ENCODE peak calls at places on chromosomes 13 and 19, in five cellular contexts. J is spleen, K is tibial artery, N is body of pancreas, T is heart right ventricle. M is an unnamed sample.
A peak's percentile ranks its signal among the peaks of the same experiment; 100 is the strongest.

GRCh38 chr13:90594694-90595093 is 752.8 kb upstream of the MIR17HG start:
- DNase-seq in J (no peak), K (no peak), N (no peak), T (no peak), M (no peak)

GRCh38 chr19:42140125-42140754 is 8.0 kb upstream of the POU2F2 start:
- DNase-seq in J (peak; percentile 80), K (peak; percentile 39), N (peak; percentile 45), T (peak; percentile 59), M (no peak)

GRCh38 chr19:29724102-29724641 is 9.1 kb upstream of the C19orf12 start:
- DNase-seq in J (no peak), K (no peak), N (no peak), T (no peak), M (no peak)

GRCh38 chr13:21069561-21070004 is 8.2 kb upstream of the LATS2 start:
- DNase-seq in J (no peak), K (peak; percentile 56), N (no peak), T (no peak), M (no peak)

GRCh38 chr13:52924241-52925148 is 76.1 kb upstream of the PCDH8 start:
- DNase-seq in J (no peak), K (no peak), N (no peak), T (no peak), M (no peak)

GRCh38 chr13:97445504-97446187 is 11.7 kb downstream of the RAP2A start:
- DNase-seq in J (no peak), K (no peak), N (no peak), T (no peak), M (no peak)

GRCh38 chr19:54206831-54207177 is 6.1 kb downstream of the RPS9 start:
- DNase-seq in J (no peak), K (no peak), N (no peak), T (no peak), M (no peak)

GRCh38 chr19:3506384-3507340 is 551 bp downstream of the FZR1 start:
- DNase-seq in J (no peak), K (peak; percentile 41), N (peak; percentile 55), T (no peak), M (no peak)

GRCh38 chr19:36775768-36776167 is 3.2 kb upstream of the ZNF850 start:
- DNase-seq in J (no peak), K (no peak), N (peak; percentile 16), T (peak; percentile 57), M (peak; percentile 4)

GRCh38 chr13:33785384-33785783 is 32.6 kb upstream of the RFC3 start:
- DNase-seq in J (no peak), K (no peak), N (no peak), T (no peak), M (no peak)

GRCh38 chr19:31548941-31549340 is 199.7 kb upstream of the TSHZ3 start:
- DNase-seq in J (no peak), K (no peak), N (peak; percentile 17), T (peak; percentile 37), M (no peak)

GRCh38 chr13:58598241-58598640 is 966.7 kb downstream of the PCDH17 start:
- DNase-seq in J (no peak), K (no peak), N (no peak), T (no peak), M (no peak)

GRCh38 chr13:73401769-73402168 is 343.0 kb downstream of the KLF5 start:
- DNase-seq in J (no peak), K (no peak), N (no peak), T (no peak), M (no peak)

GRCh38 chr13:40269086-40269485 is 397.4 kb downstream of the FOXO1 start:
- DNase-seq in J (no peak), K (peak; percentile 35), N (no peak), T (no peak), M (no peak)

GRCh38 chr13:106284358-106284757 is 251.1 kb downstream of the EFNB2 start:
- DNase-seq in J (no peak), K (no peak), N (no peak), T (no peak), M (no peak)

GRCh38 chr19:6586056-6586455 is 4.9 kb downstream of the CD70 start:
- DNase-seq in J (no peak), K (no peak), N (no peak), T (no peak), M (no peak)

GRCh38 chr13:26785845-26786630 is 25.5 kb upstream of the GPR12 start:
- DNase-seq in J (peak; percentile 91), K (peak; percentile 37), N (peak; percentile 14), T (peak; percentile 31), M (no peak)

GRCh38 chr13:97113231-97114001 is 108.7 kb upstream of the MBNL2 start:
- DNase-seq in J (no peak), K (no peak), N (no peak), T (no peak), M (peak; percentile 59)

GRCh38 chr13:20814224-20814910 is 40.6 kb upstream of the EEF1AKMT1 start:
- DNase-seq in J (no peak), K (peak; percentile 94), N (peak; percentile 80), T (peak; percentile 82), M (no peak)

GRCh38 chr19:13429563-13429962 is 76.7 kb downstream of the CACNA1A start:
- DNase-seq in J (no peak), K (no peak), N (no peak), T (no peak), M (no peak)

GRCh38 chr19:47157455-47158321 is 27.1 kb downstream of the SAE1 start:
- DNase-seq in J (peak; percentile 80), K (peak; percentile 39), N (no peak), T (peak; percentile 42), M (no peak)

GRCh38 chr19:11578342-11579142 is 1.1 kb upstream of the ACP5 start:
- DNase-seq in J (peak; percentile 89), K (peak; percentile 65), N (no peak), T (peak; percentile 46), M (no peak)

GRCh38 chr13:48178126-48178525 is 54.9 kb upstream of the ITM2B start:
- DNase-seq in J (no peak), K (no peak), N (no peak), T (no peak), M (no peak)

GRCh38 chr13:98466634-98467236 is 110.2 kb downstream of the STK24 start:
- DNase-seq in J (no peak), K (no peak), N (peak; percentile 49), T (peak; percentile 47), M (no peak)

GRCh38 chr13:101390461-101390860 is 25.8 kb downstream of the NALCN start:
- DNase-seq in J (no peak), K (no peak), N (no peak), T (no peak), M (no peak)

GRCh38 chr19:55579766-55580621 is 654 bp downstream of the ZNF579 start:
- DNase-seq in J (no peak), K (no peak), N (no peak), T (peak; percentile 31), M (no peak)

GRCh38 chr19:1748115-1748702 is 5.1 kb upstream of the ONECUT3 start:
- DNase-seq in J (peak; percentile 81), K (no peak), N (no peak), T (no peak), M (no peak)

GRCh38 chr13:44894001-44894770 is 95.1 kb downstream of the NUFIP1 start:
- DNase-seq in J (no peak), K (no peak), N (no peak), T (no peak), M (no peak)
- H3K27ac ChIP-seq in J (no peak overlapping the region), K (no peak overlapping the region), N (no peak overlapping the region), T (no peak overlapping the region), M (no peak overlapping the region)

DNA sequence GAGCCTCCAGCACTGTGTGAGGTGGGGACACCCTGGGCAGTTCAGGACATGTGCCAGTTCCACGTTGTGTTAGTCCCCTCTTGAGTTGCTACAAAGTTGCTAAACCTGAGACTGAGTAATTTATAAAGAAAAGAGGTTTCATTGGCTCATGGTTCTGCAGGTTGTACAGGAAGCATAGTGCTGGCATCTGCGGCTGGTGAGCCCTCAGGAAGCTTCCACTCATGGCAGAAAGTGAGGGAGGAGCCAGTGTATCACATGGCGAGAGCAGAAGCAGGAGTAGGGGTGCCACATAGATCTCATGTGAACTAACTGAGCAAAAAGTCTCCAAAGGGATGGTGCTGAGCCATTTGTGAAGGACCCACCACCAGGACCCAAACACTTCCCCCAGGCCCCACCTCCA is 33.2 kb downstream of the TRPM4 start:
- DNase-seq in J (no peak), K (no peak), N (no peak), T (no peak), M (no peak)
- H3K27ac ChIP-seq in J (no peak overlapping the region), K (no peak overlapping the region), N (no peak overlapping the region), T (no peak overlapping the region), M (no peak overlapping the region)

GRCh38 chr13:44921478-44921877 is 67.8 kb downstream of the NUFIP1 start:
- DNase-seq in J (no peak), K (no peak), N (no peak), T (no peak), M (no peak)
- H3K27ac ChIP-seq in J (peak overlapping the region; percentile 96), K (peak overlapping the region; percentile 92), N (peak overlapping the region; percentile 73), T (peak overlapping the region; percentile 39), M (peak overlapping the region; percentile 32)

DNA sequence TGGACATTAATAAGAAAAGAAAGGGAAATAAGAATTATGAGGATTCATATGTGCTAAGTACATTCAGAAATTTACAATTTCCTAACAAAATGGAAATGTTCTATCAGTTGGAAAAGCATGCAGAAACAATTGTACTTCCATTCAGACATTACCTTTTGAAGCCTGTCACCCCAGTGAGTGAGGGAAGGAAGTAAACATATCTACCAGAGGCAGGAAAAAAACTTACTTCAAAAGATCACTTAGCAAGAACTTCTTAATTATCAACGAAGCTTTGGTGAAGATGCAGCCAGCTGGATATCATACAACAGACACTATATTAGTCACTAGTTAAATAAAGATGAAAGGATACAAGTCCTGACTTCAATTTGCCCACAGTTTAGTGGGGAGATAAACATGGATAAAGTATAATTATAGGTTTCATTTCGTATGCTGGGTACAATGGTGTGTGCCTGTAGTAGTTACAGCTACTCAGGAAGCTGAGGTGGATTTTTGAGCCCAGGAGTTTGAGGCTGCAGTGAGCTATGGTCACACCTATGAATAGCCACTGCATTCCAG is 148.8 kb downstream of the TNFRSF19 start:
- DNase-seq in J (no peak), K (no peak), N (no peak), T (no peak), M (no peak)
- H3K27ac ChIP-seq in J (no peak overlapping the region), K (no peak overlapping the region), N (no peak overlapping the region), T (no peak overlapping the region), M (no peak overlapping the region)

GRCh38 chr13:112760931-112761330 is 71.1 kb downstream of the ATP11A start:
- DNase-seq in J (peak; percentile 61), K (no peak), N (no peak), T (no peak), M (no peak)

GRCh38 chr13:112760440-112760839 is 70.6 kb downstream of the ATP11A start:
- DNase-seq in J (no peak), K (no peak), N (no peak), T (no peak), M (no peak)

GRCh38 chr13:112764028-112764427 is 74.2 kb downstream of the ATP11A start:
- DNase-seq in J (no peak), K (no peak), N (no peak), T (no peak), M (no peak)

GRCh38 chr13:112762690-112763080 is 72.8 kb downstream of the ATP11A start:
- DNase-seq in J (peak; percentile 19), K (no peak), N (no peak), T (no peak), M (no peak)

GRCh38 chr13:112761701-112762689 is 72.2 kb downstream of the ATP11A start:
- DNase-seq in J (peak; percentile 59), K (no peak), N (no peak), T (no peak), M (no peak)
- H3K27ac ChIP-seq in J (no peak overlapping the region), K (no peak overlapping the region), N (no peak overlapping the region), T (no peak overlapping the region), M (no peak overlapping the region)